ENCODE peak calls at places on chromosome 7, in six cellular contexts. I is HCT116, F is fibroblast of lung, X is astrocyte, L is mesendoderm, B is colonic mucosa. Q is an unnamed sample.

GRCh38 chr7:100211342-100211780 is 8.4 kb upstream of the PVRIG start:
- DNase-seq in I (no peak), X (no peak), F (no peak), B (no peak), L (no peak), Q (no peak)

GRCh38 chr7:129307592-129307991 is 82.8 kb downstream of the AHCYL2 start:
- DNase-seq in B (no peak), X (no peak), L (no peak), I (no peak), F (no peak), Q (no peak)

GRCh38 chr7:50781371-50781770 is 1.3 kb downstream of the GRB10 start:
- DNase-seq in L (no peak), I (no peak), B (no peak), F (no peak), X (no peak), Q (no peak)

GRCh38 chr7:127652333-127653248 is 597 bp downstream of the SND1 start:
- DNase-seq in X (peak; percentile 56), L (peak; percentile 60), B (no peak), F (peak; percentile 70), I (no peak), Q (no peak)

GRCh38 chr7:152633504-152633903 is 42.4 kb downstream of the XRCC2 start:
- DNase-seq in F (no peak), I (no peak), L (no peak), X (no peak), B (no peak), Q (no peak)

GRCh38 chr7:11699666-11700065 is 132.3 kb downstream of the THSD7A start:
- DNase-seq in B (no peak), L (no peak), F (no peak), I (no peak), X (no peak), Q (no peak)

GRCh38 chr7:91276909-91277308 is 12.7 kb downstream of the FZD1 start:
- DNase-seq in L (no peak), B (no peak), I (no peak), X (peak; percentile 6), F (peak; percentile 12), Q (no peak)

GRCh38 chr7:139095194-139095659 is 14.3 kb downstream of the ZC3HAV1 start:
- DNase-seq in B (peak; percentile 41), F (no peak), X (no peak), L (peak; percentile 62), I (no peak), Q (no peak)

GRCh38 chr7:75531359-75531821 is 39.3 kb downstream of the SPDYE5 start:
- DNase-seq in I (peak; percentile 50), F (peak; percentile 14), L (peak; percentile 96), X (no peak), B (no peak), Q (no peak)

GRCh38 chr7:2248984-2249694 is 7.1 kb downstream of the NUDT1 start:
- DNase-seq in F (peak; percentile 96), L (peak; percentile 21), I (no peak), B (peak; percentile 53), X (peak; percentile 94), Q (peak; percentile 90)

GRCh38 chr7:3404490-3404889 is 103.4 kb downstream of the SDK1 start:
- DNase-seq in I (no peak), X (peak; percentile 60), B (no peak), F (peak; percentile 72), L (no peak), Q (no peak)

GRCh38 chr7:110157631-110158362 is 933.1 kb upstream of the LRRN3 start:
- DNase-seq in I (no peak), X (peak; percentile 28), B (no peak), L (no peak), F (peak; percentile 41), Q (no peak)

GRCh38 chr7:140621326-140622035 is 19.1 kb downstream of the DENND2A start:
- DNase-seq in L (no peak), X (peak; percentile 52), F (peak; percentile 66), B (no peak), I (no peak), Q (no peak)

GRCh38 chr7:128922496-128923410 is 12.2 kb upstream of the KCP start:
- DNase-seq in B (no peak), L (no peak), X (no peak), F (no peak), I (no peak), Q (no peak)

GRCh38 chr7:68058014-68058413 is 1061.4 kb downstream of the TYW1 start:
- DNase-seq in L (no peak), X (no peak), I (no peak), B (no peak), F (no peak), Q (no peak)

GRCh38 chr7:87001214-87001613 is 58.2 kb downstream of the ELAPOR2 start:
- DNase-seq in F (peak; percentile 67), X (peak; percentile 57), L (no peak), B (no peak), I (no peak), Q (no peak)

GRCh38 chr7:49773082-49773938 is at the start of gene VWC2:
- DNase-seq in F (no peak), B (no peak), I (no peak), L (no peak), X (no peak), Q (peak; percentile 70)

GRCh38 chr7:90772410-90772809 is 176.3 kb downstream of the CDK14 start:
- DNase-seq in L (no peak), I (no peak), B (no peak), F (no peak), X (no peak), Q (no peak)

GRCh38 chr7:119132439-119132838 is 907.9 kb downstream of the ANKRD7 start:
- DNase-seq in F (no peak), X (no peak), I (no peak), L (no peak), B (no peak), Q (no peak)

GRCh38 chr7:151491859-151492258 is 27.8 kb downstream of the RHEB start:
- DNase-seq in X (peak; percentile 93), L (peak; percentile 61), B (no peak), F (peak; percentile 94), I (peak; percentile 73), Q (no peak)

GRCh38 chr7:144438759-144439158 is 35.3 kb upstream of the NOBOX start:
- DNase-seq in X (no peak), I (no peak), F (no peak), L (no peak), B (no peak), Q (no peak)

GRCh38 chr7:47194516-47194915 is 387.4 kb downstream of the TNS3 start:
- DNase-seq in X (no peak), B (peak; percentile 40), F (no peak), I (no peak), L (no peak), Q (no peak)

GRCh38 chr7:128908750-128909385 is 1.6 kb downstream of the KCP start:
- DNase-seq in X (no peak), I (no peak), F (no peak), L (no peak), B (no peak), Q (no peak)

GRCh38 chr7:139502226-139502625 is 18.8 kb upstream of the KLRG2 start:
- DNase-seq in X (no peak), B (no peak), F (no peak), L (no peak), I (no peak), Q (no peak)

GRCh38 chr7:82183633-82184032 is 259.9 kb downstream of the CACNA2D1 start:
- DNase-seq in F (peak; percentile 95), L (no peak), X (peak; percentile 95), B (no peak), I (no peak), Q (no peak)

GRCh38 chr7:39353615-39354376 is 212.4 kb upstream of the YAE1 start:
- DNase-seq in F (peak; percentile 88), B (no peak), X (peak; percentile 84), L (peak; percentile 95), I (no peak), Q (peak; percentile 82)

GRCh38 chr7:131655866-131656265 is 99.4 kb upstream of the PODXL start:
- DNase-seq in X (no peak), B (no peak), L (no peak), I (no peak), F (no peak), Q (no peak)

GRCh38 chr7:131654668-131655326 is 98.4 kb upstream of the PODXL start:
- DNase-seq in B (peak; percentile 84), I (peak; percentile 68), L (peak; percentile 93), X (peak; percentile 44), F (peak; percentile 64), Q (peak; percentile 93)

GRCh38 chr7:131655447-131655846 is 99.0 kb upstream of the PODXL start:
- DNase-seq in F (no peak), I (no peak), L (no peak), X (no peak), B (no peak), Q (no peak)

GRCh38 chr7:131657881-131658280 is 101.5 kb upstream of the PODXL start:
- DNase-seq in F (no peak), X (no peak), L (no peak), B (no peak), I (no peak), Q (no peak)

GRCh38 chr7:131656980-131657725 is 100.7 kb upstream of the PODXL start:
- DNase-seq in L (no peak), X (no peak), I (no peak), B (no peak), F (no peak), Q (no peak)
- H3K27ac ChIP-seq in L (no peak overlapping the region), X (no peak overlapping the region), I (no peak overlapping the region), B (no peak overlapping the region), F (no peak overlapping the region), Q (no peak overlapping the region)

GRCh38 chr7:95904099-95904498 is 131.7 kb downstream of the DYNC1I1 start:
- DNase-seq in B (no peak), F (no peak), X (no peak), L (no peak), I (no peak), Q (no peak)
- H3K9ac ChIP-seq in B (no peak overlapping the region), F (no peak overlapping the region), X (no peak overlapping the region), L (no peak overlapping the region), I (no peak overlapping the region), Q (no peak overlapping the region)

DNA sequence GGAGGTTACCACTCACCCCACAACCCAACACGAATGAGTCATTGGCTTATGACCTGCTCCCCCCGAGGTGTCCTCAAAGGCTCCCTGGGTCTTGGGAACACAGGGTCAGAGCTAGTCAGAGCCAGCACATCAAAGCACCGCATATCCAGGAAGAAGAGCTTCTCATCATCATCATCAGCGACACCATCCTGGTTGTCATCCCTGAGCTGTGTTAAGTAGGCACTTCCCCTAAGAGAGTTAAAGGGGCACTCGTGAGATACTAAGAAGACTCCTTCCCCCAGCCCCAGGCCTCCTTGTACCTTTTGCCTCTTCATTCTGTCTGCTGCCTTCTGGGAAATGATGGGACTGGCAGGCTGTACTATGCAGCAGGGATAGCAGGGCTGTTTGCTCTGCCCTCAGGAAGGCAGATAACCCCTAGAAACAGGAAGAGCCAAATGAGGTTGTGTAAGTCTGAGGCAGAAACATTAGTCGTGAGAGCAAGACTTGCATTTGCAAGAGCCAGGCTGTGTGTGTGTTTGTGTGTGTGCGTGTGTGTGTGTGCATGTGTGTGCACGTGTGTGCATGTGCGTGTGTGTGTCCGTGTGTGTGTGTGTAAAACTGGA is 11.1 kb upstream of the CPA1 start:
- DNase-seq in X (peak; percentile 94), L (peak; percentile 75), F (peak; percentile 94), B (no peak), I (no peak), Q (no peak)
- H3K4me1 ChIP-seq in X (peaks cover 62% of the 10 kb centered on the region), L (peaks cover 4% of the 10 kb centered on the region), F (peaks cover 55% of the 10 kb centered on the region), B (peaks cover 3% of the 10 kb centered on the region), I (peaks cover 48% of the 10 kb centered on the region), Q (peaks cover 32% of the 10 kb centered on the region)

DNA sequence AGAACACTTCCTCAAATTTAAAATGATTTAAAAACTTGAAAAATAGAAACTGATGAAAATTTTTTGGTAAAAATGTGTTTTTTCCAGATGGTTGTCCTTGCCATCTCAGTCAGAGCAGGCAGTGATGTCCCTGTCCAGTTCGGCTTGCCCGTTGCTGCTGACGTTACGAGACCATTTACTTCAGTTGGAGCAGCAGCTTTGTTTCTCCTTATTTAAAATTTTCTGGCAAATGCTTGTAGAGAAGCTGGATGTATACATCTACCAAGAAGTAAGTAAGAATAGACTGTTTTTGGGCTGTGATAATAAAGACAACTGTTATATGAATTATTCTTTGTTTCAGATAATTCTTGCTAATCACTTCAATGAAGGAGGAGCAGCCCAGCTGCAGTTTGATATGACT is 16.1 kb downstream of the EFCAB10 start:
- DNase-seq in X (no peak), L (no peak), B (no peak), I (no peak), F (no peak), Q (no peak)
- H3K27ac ChIP-seq in X (no peak overlapping the region), L (no peak overlapping the region), B (no peak overlapping the region), I (no peak overlapping the region), F (no peak overlapping the region), Q (no peak overlapping the region)

Q was measured in kidney.